ENCODE peak calls at places on chromosomes 2 and 18, in nine cellular contexts. T is PC-3, W is OCI-LY7, B is GM23248, E is HCT116, P is SK-N-SH, U is neural progenitor cell, D is hepatocyte, A is GM23338. Q is an unnamed sample.

GRCh38 chr2:31097962-31098361 is 40.3 kb downstream of the GALNT14 start:
- DNase-seq in W (no peak), P (no peak), U (no peak), T (no peak), E (no peak), D (no peak), B (no peak), A (no peak), Q (no peak)

GRCh38 chr18:48673456-48674197 is 134.8 kb downstream of the CTIF start:
- DNase-seq in D (no peak), A (no peak), B (no peak), U (no peak), W (peak), P (no peak), T (no peak), E (no peak), Q (no peak)

GRCh38 chr2:241458687-241459086 is 49.7 kb downstream of the STK25 start:
- DNase-seq in B (no peak), W (no peak), E (no peak), A (no peak), U (no peak), P (no peak), D (no peak), T (no peak), Q (no peak)

GRCh38 chr2:62724106-62724505 is 18.6 kb downstream of the EHBP1 start:
- DNase-seq in A (no peak), T (no peak), U (no peak), P (no peak), E (no peak), D (no peak), B (no peak), W (no peak), Q (no peak)

GRCh38 chr2:191665286-191665685 is 12.7 kb upstream of the NABP1 start:
- DNase-seq in T (peak), B (peak), A (no peak), P (no peak), D (no peak), W (no peak), E (no peak), U (no peak), Q (no peak)

GRCh38 chr2:96156926-96157648 is 11.8 kb upstream of the DUSP2 start:
- DNase-seq in E (no peak), A (no peak), U (no peak), T (no peak), B (no peak), D (no peak), W (peak), P (no peak), Q (no peak)

GRCh38 chr18:36179562-36180334 is 7.5 kb upstream of the MOCOS start:
- DNase-seq in P (no peak), B (peak), E (no peak), U (no peak), W (peak), T (no peak), D (peak), A (no peak), Q (no peak)

GRCh38 chr18:21669736-21670135 is 34.8 kb downstream of the ABHD3 start:
- DNase-seq in T (peak), E (peak), A (no peak), P (no peak), D (no peak), B (no peak), U (no peak), W (no peak), Q (no peak)

GRCh38 chr2:119732451-119733164 is 27.1 kb upstream of the PTPN4 start:
- DNase-seq in U (no peak), A (no peak), D (no peak), T (no peak), E (no peak), P (no peak), W (no peak), B (no peak), Q (no peak)

GRCh38 chr2:44126106-44126797 is 42.4 kb upstream of the PPM1B start:
- DNase-seq in D (peak), P (no peak), U (no peak), B (no peak), T (peak), E (no peak), A (no peak), W (no peak), Q (no peak)

GRCh38 chr2:96146881-96147592 is 1.8 kb upstream of the DUSP2 start:
- DNase-seq in E (no peak), P (peak), U (no peak), T (no peak), D (no peak), W (no peak), A (no peak), B (peak), Q (no peak)

GRCh38 chr2:236667526-236667925 is 97.9 kb downstream of the ACKR3 start:
- DNase-seq in D (no peak), U (no peak), P (no peak), A (no peak), B (no peak), W (no peak), T (no peak), E (no peak), Q (no peak)

GRCh38 chr18:37294951-37295350 is 270.6 kb downstream of the CELF4 start:
- DNase-seq in T (peak), U (peak), W (peak), B (peak), P (no peak), D (peak), E (no peak), A (peak), Q (no peak)

GRCh38 chr2:189782221-189782671 is 1.9 kb downstream of the ORMDL1 start:
- DNase-seq in E (no peak), D (no peak), W (no peak), U (no peak), P (no peak), T (peak), A (no peak), B (peak), Q (no peak)

GRCh38 chr2:64644240-64645013 is 9.3 kb downstream of the SERTAD2 start:
- DNase-seq in T (peak), W (peak), B (peak), D (peak), P (no peak), U (peak), A (peak), E (peak), Q (peak)

GRCh38 chr18:57134564-57135211 is 12.2 kb upstream of the BOD1L2 start:
- DNase-seq in T (no peak), B (peak), U (peak), A (peak), E (no peak), P (no peak), W (no peak), D (peak), Q (no peak)

GRCh38 chr2:124836415-124836814 is 811.3 kb downstream of the CNTNAP5 start:
- DNase-seq in P (peak), B (no peak), T (no peak), U (no peak), A (no peak), D (no peak), E (no peak), W (no peak), Q (no peak)

GRCh38 chr18:78561757-78562445 is 417.7 kb upstream of the SALL3 start:
- DNase-seq in B (no peak), A (no peak), U (peak), T (no peak), D (no peak), P (no peak), E (no peak), W (no peak), Q (no peak)

GRCh38 chr2:119142822-119143221 is 15.7 kb downstream of the C1QL2 start:
- DNase-seq in T (no peak), B (no peak), P (no peak), W (no peak), A (no peak), D (no peak), U (no peak), E (no peak), Q (no peak)

GRCh38 chr18:50853863-50854271 is 25.1 kb upstream of the ME2 start:
- DNase-seq in A (no peak), B (peak), T (peak), U (no peak), W (no peak), E (no peak), D (peak), P (no peak), Q (no peak)

GRCh38 chr2:168233726-168234406 is 13.5 kb downstream of the STK39 start:
- DNase-seq in A (no peak), E (no peak), W (no peak), T (no peak), P (no peak), B (no peak), D (no peak), U (no peak), Q (no peak)

GRCh38 chr2:46701152-46701551 is 214.5 kb downstream of the MCFD2 start:
- DNase-seq in E (no peak), P (no peak), W (no peak), A (no peak), U (no peak), T (peak), D (peak), B (peak), Q (no peak)

GRCh38 chr2:28082131-28082530 is 191.6 kb downstream of the BABAM2 start:
- DNase-seq in P (no peak), T (no peak), U (no peak), E (no peak), A (no peak), B (peak), W (no peak), D (no peak), Q (no peak)

GRCh38 chr2:33069894-33070651 is 123.3 kb downstream of the LTBP1 start:
- DNase-seq in W (no peak), T (peak), U (no peak), A (no peak), D (peak), B (peak), P (no peak), E (peak), Q (no peak)

GRCh38 chr2:181679544-181679979 is 755 bp downstream of the NEUROD1 start:
- DNase-seq in A (no peak), W (no peak), B (no peak), D (no peak), E (no peak), U (no peak), P (no peak), T (no peak), Q (no peak)

GRCh38 chr2:1553671-1554295 is 140.5 kb downstream of the TPO start:
- DNase-seq in A (peak), W (no peak), E (peak), D (peak), B (peak), P (no peak), T (peak), U (peak), Q (no peak)
- TF ChIP-seq EZH2phosphoT487 in A (no peak), W (no peak), E (no peak), D (no peak), B (no peak), P (no peak), T (no peak), U (no peak), Q (no peak)

GRCh38 chr2:71643674-71644357 is 190.5 kb downstream of the DYSF start:
- DNase-seq in U (no peak), P (no peak), W (no peak), E (no peak), D (no peak), B (no peak), A (peak), T (peak), Q (no peak)

GRCh38 chr2:71640459-71640858 is 187.1 kb downstream of the DYSF start:
- DNase-seq in T (no peak), P (no peak), U (no peak), A (no peak), E (no peak), W (no peak), D (no peak), B (no peak), Q (no peak)

GRCh38 chr2:71647346-71647745 is 194.0 kb downstream of the DYSF start:
- DNase-seq in T (no peak), A (no peak), P (no peak), B (no peak), W (no peak), D (no peak), E (no peak), U (no peak), Q (no peak)

GRCh38 chr2:71646028-71646427 is 192.7 kb downstream of the DYSF start:
- DNase-seq in U (no peak), B (peak), A (no peak), D (no peak), P (no peak), T (peak), W (no peak), E (no peak), Q (no peak)
- H3K4me2 ChIP-seq in U (no peak), B (no peak), A (no peak), D (no peak), P (no peak), T (peak), W (no peak), E (peak), Q (no peak)

GRCh38 chr2:166375736-166376487 is at the start of gene SCN9A:
- DNase-seq in A (peak), P (peak), T (peak), W (no peak), U (peak), D (peak), B (peak), E (no peak), Q (peak)
- TF ChIP-seq EZH2phosphoT487 in A (no peak), P (no peak), T (no peak), W (no peak), U (no peak), D (no peak), B (no peak), E (no peak), Q (no peak)

DNA sequence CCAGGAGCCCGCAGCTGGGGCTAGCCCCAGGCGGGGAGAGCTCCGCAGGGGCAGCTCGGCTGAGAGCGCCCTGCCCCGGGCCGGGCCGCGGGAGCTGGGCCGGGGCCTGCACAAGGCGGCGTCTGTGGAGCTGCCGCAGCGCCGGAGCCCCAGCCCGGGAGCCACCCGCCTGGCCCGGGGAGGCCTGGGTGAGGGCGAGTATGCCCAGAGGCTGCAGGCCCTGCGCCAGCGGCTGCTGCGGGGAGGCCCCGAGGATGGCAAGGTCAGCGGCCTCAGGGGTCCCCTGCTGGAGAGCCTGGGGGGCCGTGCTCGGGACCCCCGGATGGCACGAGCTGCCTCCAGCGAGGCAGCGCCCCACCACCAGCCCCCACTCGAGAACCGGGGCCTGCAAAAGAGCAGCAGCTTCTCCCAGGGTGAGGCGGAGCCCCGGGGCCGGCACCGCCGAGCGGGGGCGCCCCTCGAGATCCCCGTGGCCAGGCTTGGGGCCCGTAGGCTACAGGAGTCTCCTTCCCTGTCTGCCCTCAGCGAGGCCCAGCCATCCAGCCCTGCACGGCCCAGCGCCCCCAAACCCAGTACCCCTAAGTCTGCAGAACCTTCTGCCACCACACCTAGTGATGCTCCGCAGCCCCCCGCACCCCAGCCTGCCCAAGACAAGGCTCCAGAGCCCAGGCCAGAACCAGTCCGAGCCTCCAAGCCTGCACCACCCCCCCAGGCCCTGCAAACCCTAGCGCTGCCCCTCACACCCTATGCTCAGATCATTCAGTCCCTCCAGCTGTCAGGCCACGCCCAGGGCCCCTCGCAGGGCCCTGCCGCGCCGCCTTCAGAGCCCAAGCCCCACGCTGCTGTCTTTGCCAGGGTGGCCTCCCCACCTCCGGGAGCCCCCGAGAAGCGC is 15.0 kb upstream of the GMPPA start:
- DNase-seq in P (no peak), D (no peak), B (no peak), A (peak), U (peak), W (no peak), E (no peak), T (no peak), Q (no peak)
- H3K4me2 ChIP-seq in P (no peak), D (peak), B (peak), A (peak), U (peak), W (no peak), E (no peak), T (peak), Q (no peak)

GRCh38 chr2:54660752-54661151 is 62.7 kb upstream of the EML6 start:
- DNase-seq in A (no peak), P (no peak), B (no peak), T (no peak), E (no peak), W (no peak), D (no peak), U (no peak), Q (no peak)

GRCh38 chr2:54658548-54659207 is 64.8 kb upstream of the EML6 start:
- DNase-seq in D (no peak), T (no peak), P (no peak), E (no peak), B (peak), U (no peak), W (no peak), A (no peak), Q (no peak)

GRCh38 chr2:54655051-54655809 is 68.2 kb upstream of the EML6 start:
- DNase-seq in D (no peak), A (no peak), T (no peak), B (no peak), W (no peak), U (no peak), E (no peak), P (no peak), Q (no peak)

GRCh38 chr2:54656863-54657262 is 66.6 kb upstream of the EML6 start:
- DNase-seq in A (no peak), P (no peak), U (no peak), D (no peak), W (no peak), B (no peak), E (no peak), T (no peak), Q (no peak)

GRCh38 chr2:54657664-54658083 is 65.8 kb upstream of the EML6 start:
- DNase-seq in E (peak), W (peak), B (peak), T (peak), D (peak), P (peak), A (peak), U (peak), Q (peak)
- TF ChIP-seq EZH2phosphoT487 in E (no peak), W (no peak), B (no peak), T (no peak), D (no peak), P (no peak), A (no peak), U (no peak), Q (no peak)

DNA sequence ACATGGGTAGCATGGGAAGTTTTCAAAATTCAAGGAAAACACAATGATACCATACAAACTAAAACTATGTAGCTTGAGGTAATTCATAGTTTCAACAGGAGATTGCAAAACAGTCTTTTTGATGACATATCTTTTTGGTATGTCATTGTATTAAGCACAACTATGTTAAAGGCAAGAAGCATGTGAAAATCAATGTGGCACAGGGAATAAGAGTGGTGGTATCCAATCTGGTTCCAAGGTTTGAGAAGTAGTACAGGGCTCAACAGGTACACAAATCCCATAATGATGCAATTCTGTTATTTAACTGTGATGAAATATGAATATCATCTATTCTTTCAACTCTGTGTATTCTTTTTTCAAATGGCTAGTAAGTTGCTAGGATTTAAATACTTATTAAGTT is 16.4 kb upstream of the DLX2 start:
- DNase-seq in E (no peak), U (no peak), T (peak), W (no peak), B (peak), A (no peak), D (no peak), P (no peak), Q (no peak)
- H3K4me2 ChIP-seq in E (peak), U (no peak), T (peak), W (no peak), B (peak), A (no peak), D (no peak), P (peak), Q (no peak)

GRCh38 chr2:170255971-170256370 is 78.0 kb downstream of the MYO3B start:
- DNase-seq in U (no peak), P (no peak), E (no peak), T (peak), B (peak), D (no peak), A (no peak), W (no peak), Q (no peak)
- TF ChIP-seq EZH2phosphoT487 in U (no peak), P (no peak), E (no peak), T (no peak), B (no peak), D (no peak), A (no peak), W (no peak), Q (no peak)